ENCODE peak calls at places on chromosomes 2 and 18, in ten cellular contexts. M, K, I, L, H, T, F, X, A and N are unnamed samples.

GRCh38 chr2:68441994-68442322 is 25.1 kb downstream of the FBXO48 start:
- DNase-seq in M (no peak), K (no peak), I (no peak), L (no peak), H (no peak), T (no peak), F (no peak), X (no peak), A (no peak), N (no peak)

GRCh38 chr18:53551868-53552426 is 672.5 kb downstream of the MBD2 start:
- DNase-seq in M (no peak), K (no peak), I (no peak), L (no peak), H (no peak), T (peak), F (no peak), X (no peak), A (no peak), N (no peak)

GRCh38 chr2:5060956-5061355 is 631.2 kb upstream of the SOX11 start:
- DNase-seq in M (no peak), K (no peak), I (no peak), L (no peak), H (no peak), T (no peak), F (no peak), X (no peak), A (no peak), N (no peak)

GRCh38 chr18:36330435-36331049 is 33.0 kb downstream of the FHOD3 start:
- DNase-seq in M (no peak), K (no peak), I (no peak), L (no peak), H (no peak), T (no peak), F (no peak), X (no peak), A (peak), N (no peak)

GRCh38 chr2:5690231-5690630 is 2.0 kb upstream of the SOX11 start:
- DNase-seq in M (no peak), K (no peak), I (no peak), L (no peak), H (no peak), T (no peak), F (no peak), X (no peak), A (peak), N (no peak)

GRCh38 chr2:59254279-59254678 is 1013.2 kb upstream of the FANCL start:
- DNase-seq in M (no peak), K (no peak), I (no peak), L (no peak), H (no peak), T (no peak), F (no peak), X (no peak), A (no peak), N (no peak)

GRCh38 chr2:18740428-18740827 is 151.1 kb upstream of the NT5C1B start:
- DNase-seq in M (no peak), K (no peak), I (no peak), L (no peak), H (no peak), T (no peak), F (no peak), X (no peak), A (peak), N (no peak)

GRCh38 chr18:59718108-59719057 is 21.2 kb upstream of the CCBE1 start:
- DNase-seq in M (no peak), K (no peak), I (peak), L (no peak), H (no peak), T (no peak), F (no peak), X (no peak), A (peak), N (no peak)

GRCh38 chr2:226652983-226653765 is 146.4 kb downstream of the IRS1 start:
- DNase-seq in M (no peak), K (no peak), I (no peak), L (no peak), H (no peak), T (no peak), F (no peak), X (no peak), A (peak), N (no peak)

GRCh38 chr2:8489751-8490150 is 192.1 kb upstream of the ID2 start:
- DNase-seq in M (no peak), K (no peak), I (no peak), L (no peak), H (no peak), T (no peak), F (peak), X (no peak), A (no peak), N (no peak)

GRCh38 chr18:36628435-36629094 is 200.2 kb downstream of the TPGS2 start:
- DNase-seq in M (no peak), K (no peak), I (no peak), L (no peak), H (no peak), T (no peak), F (no peak), X (no peak), A (peak), N (no peak)

GRCh38 chr2:74092236-74092635 is 55.5 kb downstream of the BOLA3 start:
- DNase-seq in M (no peak), K (no peak), I (no peak), L (no peak), H (no peak), T (no peak), F (no peak), X (no peak), A (no peak), N (no peak)

GRCh38 chr2:9644603-9645002 is 13.8 kb upstream of the YWHAQ start:
- DNase-seq in M (no peak), K (no peak), I (no peak), L (no peak), H (no peak), T (no peak), F (no peak), X (no peak), A (peak), N (peak)

GRCh38 chr2:23541453-23542334 is 156.7 kb downstream of the KLHL29 start:
- DNase-seq in M (no peak), K (no peak), I (no peak), L (no peak), H (no peak), T (peak), F (peak), X (no peak), A (no peak), N (no peak)

GRCh38 chr2:224954980-224955379 is 87.3 kb downstream of the DOCK10 start:
- DNase-seq in M (no peak), K (no peak), I (no peak), L (no peak), H (no peak), T (no peak), F (no peak), X (no peak), A (no peak), N (no peak)

GRCh38 chr18:62258093-62258492 is 67.0 kb upstream of the TNFRSF11A start:
- DNase-seq in M (no peak), K (no peak), I (no peak), L (no peak), H (no peak), T (no peak), F (no peak), X (no peak), A (no peak), N (no peak)

GRCh38 chr2:128315829-128316776 is 2.6 kb downstream of the HS6ST1 start:
- DNase-seq in M (peak), K (peak), I (no peak), L (peak), H (peak), T (peak), F (peak), X (no peak), A (peak), N (peak)

GRCh38 chr2:33796511-33796910 is 197.4 kb upstream of the FAM98A start:
- DNase-seq in M (no peak), K (no peak), I (no peak), L (no peak), H (no peak), T (no peak), F (no peak), X (no peak), A (no peak), N (no peak)

GRCh38 chr18:58990720-58991119 is 126.0 kb downstream of the ZNF532 start:
- DNase-seq in M (no peak), K (no peak), I (no peak), L (no peak), H (no peak), T (no peak), F (no peak), X (no peak), A (no peak), N (no peak)

GRCh38 chr2:46270384-46270783 is 26.8 kb upstream of the EPAS1 start:
- DNase-seq in M (no peak), K (no peak), I (no peak), L (no peak), H (no peak), T (no peak), F (no peak), X (peak), A (peak), N (no peak)

GRCh38 chr2:239163306-239164070 is 237.3 kb downstream of the HDAC4 start:
- DNase-seq in M (no peak), K (peak), I (no peak), L (no peak), H (peak), T (no peak), F (peak), X (no peak), A (no peak), N (no peak)

GRCh38 chr2:229974271-229974670 is 52.0 kb downstream of the FBXO36 start:
- DNase-seq in M (no peak), K (no peak), I (peak), L (no peak), H (no peak), T (peak), F (no peak), X (peak), A (peak), N (peak)

GRCh38 chr2:195445639-195446038 is 211.4 kb upstream of the SLC39A10 start:
- DNase-seq in M (no peak), K (no peak), I (no peak), L (no peak), H (no peak), T (no peak), F (no peak), X (no peak), A (peak), N (no peak)

GRCh38 chr2:26521054-26521912 is 43.4 kb upstream of the OTOF start:
- DNase-seq in M (no peak), K (no peak), I (peak), L (peak), H (no peak), T (no peak), F (peak), X (peak), A (no peak), N (peak)

GRCh38 chr18:22980394-22980793 is 47.3 kb downstream of the RBBP8 start:
- DNase-seq in M (no peak), K (no peak), I (no peak), L (no peak), H (no peak), T (no peak), F (no peak), X (no peak), A (no peak), N (no peak)

GRCh38 chr2:7510353-7510752 is 593.1 kb downstream of the RNF144A start:
- DNase-seq in M (no peak), K (no peak), I (peak), L (no peak), H (no peak), T (no peak), F (no peak), X (no peak), A (no peak), N (no peak)

GRCh38 chr2:4516362-4516761 is 813.0 kb downstream of the DCDC2C start:
- DNase-seq in M (no peak), K (no peak), I (no peak), L (no peak), H (no peak), T (no peak), F (no peak), X (no peak), A (no peak), N (no peak)

GRCh38 chr2:28906376-28906775 is 11.9 kb downstream of the WDR43 start:
- DNase-seq in M (no peak), K (no peak), I (no peak), L (no peak), H (no peak), T (no peak), F (no peak), X (no peak), A (peak), N (no peak)

GRCh38 chr2:123080331-123080730 is 944.8 kb upstream of the CNTNAP5 start:
- DNase-seq in M (no peak), K (no peak), I (no peak), L (no peak), H (no peak), T (no peak), F (no peak), X (no peak), A (no peak), N (no peak)

GRCh38 chr2:61014805-61015204 is 2.7 kb upstream of the PEX13 start:
- DNase-seq in M (no peak), K (no peak), I (no peak), L (no peak), H (no peak), T (no peak), F (no peak), X (no peak), A (no peak), N (no peak)

GRCh38 chr2:198717451-198717850 is 740.3 kb downstream of the SATB2 start:
- DNase-seq in M (no peak), K (no peak), I (no peak), L (no peak), H (no peak), T (no peak), F (no peak), X (no peak), A (no peak), N (no peak)

DNA sequence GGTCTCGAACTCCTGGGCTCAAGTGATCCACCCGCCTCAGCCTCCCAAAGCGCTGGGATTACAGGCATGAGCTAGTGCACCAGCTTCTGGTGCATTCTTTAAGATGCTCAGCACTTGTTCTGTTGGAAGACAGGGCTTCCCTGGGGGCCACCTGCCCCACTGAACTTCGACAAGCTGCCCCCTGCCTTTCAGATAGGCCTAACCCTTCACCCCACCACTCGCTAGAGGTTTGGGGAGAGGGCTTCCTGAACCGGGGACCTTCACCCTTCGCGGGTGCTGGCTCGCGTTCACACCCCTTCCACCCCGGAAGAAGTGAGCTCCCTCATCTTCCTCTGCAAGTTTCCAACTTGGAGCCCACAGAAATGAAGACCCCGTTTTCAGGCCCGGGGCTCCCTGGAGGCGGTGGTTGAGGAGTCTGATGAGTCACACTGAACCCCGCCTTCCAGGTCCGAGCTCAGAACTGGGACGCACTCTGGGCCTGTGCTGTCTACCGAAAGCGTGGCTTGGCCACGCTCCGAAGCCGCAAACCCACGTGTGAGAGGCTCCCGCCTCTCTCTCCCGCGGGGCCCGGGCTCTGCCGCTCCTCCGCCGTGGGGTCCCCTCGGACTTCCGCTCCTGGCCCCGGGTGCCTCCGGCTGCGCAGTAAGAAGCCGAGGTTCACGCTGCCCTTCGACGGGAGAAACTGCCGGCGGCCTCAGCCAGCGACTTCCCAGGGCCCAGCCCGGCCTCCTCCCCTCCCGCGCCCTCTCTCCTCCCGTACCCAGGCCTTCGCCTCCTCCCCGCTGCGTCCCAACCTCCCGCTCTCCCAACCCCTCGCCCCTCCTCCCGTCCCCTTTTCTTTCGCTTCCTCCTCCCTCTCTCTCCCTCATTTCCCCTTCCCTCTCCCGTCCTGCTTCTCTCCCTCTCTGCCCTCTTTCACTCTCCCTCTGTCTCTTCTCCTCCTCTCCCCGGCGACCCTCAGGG is 47.5 kb upstream of the SP3 start:
- DNase-seq in M (peak), K (peak), I (no peak), L (peak), H (peak), T (peak), F (peak), X (no peak), A (no peak), N (peak)
- TF ChIP-seq POLR2A in M (no peak), K (peak), I (no peak), L (no peak), H (peak), T (no peak), F (peak), X (no peak), A (no peak), N (peak)

GRCh38 chr2:127218843-127219715 is 1.0 kb downstream of the CYP27C1 start:
- DNase-seq in M (no peak), K (no peak), I (peak), L (no peak), H (no peak), T (no peak), F (no peak), X (no peak), A (no peak), N (no peak)

GRCh38 chr2:127216105-127216504 is 4.0 kb downstream of the CYP27C1 start:
- DNase-seq in M (no peak), K (no peak), I (no peak), L (no peak), H (no peak), T (no peak), F (no peak), X (no peak), A (no peak), N (no peak)

GRCh38 chr2:127216593-127216992 is 3.5 kb downstream of the CYP27C1 start:
- DNase-seq in M (no peak), K (no peak), I (no peak), L (no peak), H (no peak), T (no peak), F (no peak), X (no peak), A (no peak), N (no peak)

GRCh38 chr2:127219716-127220090 is 396 bp downstream of the CYP27C1 start:
- DNase-seq in M (no peak), K (peak), I (no peak), L (no peak), H (no peak), T (no peak), F (peak), X (no peak), A (no peak), N (no peak)

GRCh38 chr2:127217470-127218325 is 2.4 kb downstream of the CYP27C1 start:
- DNase-seq in M (no peak), K (no peak), I (peak), L (no peak), H (no peak), T (no peak), F (no peak), X (no peak), A (no peak), N (no peak)
- TF ChIP-seq POLR2A in M (no peak), K (no peak), I (no peak), L (no peak), H (no peak), T (no peak), F (no peak), X (no peak), A (no peak), N (no peak)

GRCh38 chr2:219576505-219577388 is 4.6 kb downstream of the INHA start:
- DNase-seq in M (no peak), K (peak), I (no peak), L (no peak), H (no peak), T (no peak), F (no peak), X (peak), A (peak), N (peak)

GRCh38 chr2:219574509-219575311 is 2.6 kb downstream of the INHA start:
- DNase-seq in M (no peak), K (no peak), I (no peak), L (no peak), H (no peak), T (peak), F (no peak), X (no peak), A (no peak), N (no peak)

GRCh38 chr2:219578811-219579210 is 6.7 kb downstream of the INHA start:
- DNase-seq in M (no peak), K (no peak), I (no peak), L (no peak), H (no peak), T (no peak), F (no peak), X (no peak), A (peak), N (no peak)

GRCh38 chr2:219573166-219573565 is 1.1 kb downstream of the INHA start:
- DNase-seq in M (no peak), K (no peak), I (no peak), L (no peak), H (no peak), T (no peak), F (no peak), X (no peak), A (no peak), N (no peak)

DNA sequence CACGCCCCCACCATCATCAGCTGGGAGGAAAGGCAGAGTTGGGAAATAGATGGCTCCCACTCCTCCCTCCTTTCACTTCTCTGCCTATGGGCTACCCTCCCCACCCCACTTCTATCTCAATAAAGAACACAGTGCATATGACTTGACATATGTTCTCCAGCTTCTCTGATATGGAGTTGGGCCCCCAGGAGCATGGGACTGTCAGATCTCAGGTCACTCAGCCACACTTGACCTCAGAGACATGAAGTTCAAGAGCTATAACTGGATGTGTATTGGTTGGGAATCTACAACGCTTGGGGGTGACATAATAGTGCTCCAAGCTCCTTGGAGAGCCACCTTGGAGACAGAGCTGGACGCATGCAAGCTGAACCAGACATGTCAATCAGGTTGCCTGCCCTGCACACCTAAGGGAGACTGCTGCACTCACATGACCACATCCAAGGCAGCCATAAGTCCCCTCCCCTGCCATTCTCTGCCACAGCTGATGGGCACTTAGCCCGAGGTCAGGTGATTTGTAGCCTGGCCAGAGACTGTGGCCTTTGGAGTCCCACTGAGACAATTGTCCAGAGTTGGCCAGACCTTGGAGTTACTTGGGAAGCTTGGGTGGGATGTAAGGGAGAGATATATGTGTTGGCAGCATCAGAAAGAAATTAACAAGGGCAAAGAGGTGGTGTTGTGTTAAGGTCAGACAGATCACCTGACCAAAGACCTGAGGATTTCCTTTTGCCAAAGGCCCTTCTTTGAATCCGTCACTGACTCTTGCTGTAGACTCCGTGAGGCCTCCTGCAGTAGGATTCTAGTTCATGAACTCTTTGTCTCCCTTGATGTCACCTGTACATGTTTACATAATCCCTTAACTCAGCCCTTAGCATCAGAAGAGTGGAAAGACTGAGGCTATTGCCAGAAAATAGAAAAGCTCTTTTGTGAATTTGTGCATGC is 3.7 kb downstream of the INHA start:
- DNase-seq in M (no peak), K (no peak), I (no peak), L (no peak), H (no peak), T (no peak), F (no peak), X (peak), A (no peak), N (no peak)
- TF ChIP-seq POLR2A in M (no peak), K (no peak), I (no peak), L (no peak), H (no peak), T (no peak), F (no peak), X (no peak), A (no peak), N (no peak)

GRCh38 chr2:222568866-222569265 is 87.0 kb downstream of the FARSB start:
- DNase-seq in M (no peak), K (no peak), I (no peak), L (no peak), H (no peak), T (peak), F (peak), X (no peak), A (peak), N (no peak)
- TF ChIP-seq POLR2A in M (no peak), K (no peak), I (no peak), L (no peak), H (no peak), T (no peak), F (no peak), X (no peak), A (no peak), N (no peak)